ENCODE peak calls at places on chromosomes 12 and 14, in nine cellular contexts. B is fibroblast of lung; H is osteocyte; O is EH; A is HEK293T; U is activated T-cell treated with anti-CD3 and anti-CD28 coated beads, Interleukin-2, amount 50 U/mL, for 48 hours; X is RWPE1; J is NB4; Z is pancreas. P is an unnamed sample.
A peak's percentile ranks its signal among the peaks of the same experiment; 100 is the strongest.

GRCh38 chr12:122204829-122205589 is 1.5 kb downstream of the B3GNT4 start:
- DNase-seq in X (no peak), U (no peak), A (no peak), Z (no peak), H (no peak), O (no peak), B (no peak), J (no peak), P (no peak)

GRCh38 chr12:92312463-92312970 is 166.9 kb upstream of the BTG1 start:
- DNase-seq in U (no peak), Z (no peak), A (no peak), B (no peak), O (no peak), J (no peak), H (no peak), X (no peak), P (no peak)

GRCh38 chr14:78697341-78697740 is 527.2 kb downstream of the NRXN3 start:
- DNase-seq in J (peak; percentile 18), H (no peak), O (peak; percentile 44), A (peak; percentile 7), Z (no peak), B (peak; percentile 19), X (peak; percentile 29), U (no peak), P (no peak)

GRCh38 chr12:59834659-59835474 is 239.0 kb downstream of the SLC16A7 start:
- DNase-seq in J (peak; percentile 42), H (no peak), B (peak; percentile 67), O (peak; percentile 40), X (no peak), Z (no peak), A (peak; percentile 6), U (no peak), P (no peak)

GRCh38 chr12:47808049-47808448 is 11.7 kb downstream of the HDAC7 start:
- DNase-seq in B (no peak), H (no peak), U (peak; percentile 86), A (no peak), X (no peak), O (peak; percentile 65), Z (no peak), J (peak; percentile 80), P (no peak)

GRCh38 chr12:94545937-94546771 is 86.5 kb upstream of the CEP83 start:
- DNase-seq in X (peak; percentile 51), O (peak; percentile 49), H (no peak), B (peak; percentile 80), Z (no peak), J (peak; percentile 68), U (no peak), A (peak; percentile 69), P (no peak)

GRCh38 chr12:104137175-104137901 is 672 bp downstream of the NFYB start:
- DNase-seq in U (peak; percentile 67), Z (peak; percentile 83), B (peak; percentile 46), J (peak; percentile 84), X (peak; percentile 42), A (peak; percentile 26), O (peak; percentile 71), H (peak; percentile 85), P (peak; percentile 34)

GRCh38 chr14:65128096-65128495 is 25.8 kb upstream of the MAX start:
- DNase-seq in J (no peak), U (no peak), H (no peak), B (peak; percentile 37), A (no peak), O (no peak), Z (no peak), X (no peak), P (no peak)

GRCh38 chr14:80390911-80391310 is 179.6 kb upstream of the DIO2 start:
- DNase-seq in A (no peak), O (peak; percentile 60), H (no peak), U (no peak), X (peak; percentile 69), J (no peak), B (no peak), Z (no peak), P (no peak)

GRCh38 chr12:56644654-56645053 is 1.1 kb downstream of the ATP5F1B start:
- DNase-seq in B (peak; percentile 29), Z (no peak), O (peak; percentile 40), H (no peak), U (no peak), X (no peak), A (no peak), J (no peak), P (no peak)

GRCh38 chr12:125346361-125346760 is 281.1 kb downstream of the AACS start:
- DNase-seq in O (no peak), U (no peak), A (no peak), Z (no peak), J (peak; percentile 11), H (no peak), B (no peak), X (no peak), P (no peak)

GRCh38 chr14:81219821-81220487 is 805 bp downstream of the GTF2A1 start:
- DNase-seq in O (peak; percentile 42), H (no peak), X (peak; percentile 17), B (no peak), U (peak; percentile 65), Z (peak; percentile 70), J (peak; percentile 56), A (peak; percentile 15), P (no peak)

GRCh38 chr14:63155511-63156189 is 48.6 kb upstream of the RHOJ start:
- DNase-seq in O (peak; percentile 64), H (no peak), B (peak; percentile 10), Z (no peak), A (no peak), U (no peak), J (no peak), X (no peak), P (no peak)

GRCh38 chr12:52029686-52030085 is 21.6 kb upstream of the NR4A1 start:
- DNase-seq in H (no peak), O (peak; percentile 73), B (no peak), X (no peak), J (peak; percentile 79), Z (no peak), U (no peak), A (peak; percentile 67), P (peak; percentile 36)

GRCh38 chr14:59305231-59305630 is 116.8 kb downstream of the DAAM1 start:
- DNase-seq in A (no peak), U (no peak), J (no peak), O (peak; percentile 80), H (no peak), Z (no peak), X (no peak), B (peak; percentile 81), P (no peak)